ENCODE peak calls at places on chromosome 14, in six cellular contexts. One of them, this sample, is unnamed.

GRCh38 chr14:32682219-32682618 is 256.5 kb upstream of the NPAS3 start:
- DNase-seq in A549: no peak
- DNase-seq in HCT116: no peak
- DNase-seq in spleen: no peak
- DNase-seq in body of pancreas: peak; percentile 17
- DNase-seq in thyroid gland: peak; percentile 39
- DNase-seq in this sample: no peak

GRCh38 chr14:104562606-104563005 is 17.0 kb upstream of the C14orf180 start:
- DNase-seq in body of pancreas: no peak
- DNase-seq in thyroid gland: no peak
- DNase-seq in A549: no peak
- DNase-seq in spleen: no peak
- DNase-seq in HCT116: no peak
- DNase-seq in this sample: no peak

GRCh38 chr14:36951380-36951911 is 221.0 kb downstream of the SLC25A21 start:
- DNase-seq in HCT116: no peak
- DNase-seq in A549: no peak
- DNase-seq in body of pancreas: no peak
- DNase-seq in thyroid gland: no peak
- DNase-seq in spleen: no peak
- DNase-seq in this sample: no peak

GRCh38 chr14:65333926-65334687 is 78.4 kb upstream of the FUT8 start:
- DNase-seq in HCT116: no peak
- DNase-seq in body of pancreas: no peak
- DNase-seq in thyroid gland: no peak
- DNase-seq in A549: no peak
- DNase-seq in spleen: no peak
- DNase-seq in this sample: peak; percentile 62

GRCh38 chr14:67680941-67681340 is 6.5 kb upstream of the VTI1B start:
- DNase-seq in spleen: no peak
- DNase-seq in HCT116: no peak
- DNase-seq in thyroid gland: no peak
- DNase-seq in body of pancreas: peak; percentile 28
- DNase-seq in A549: no peak
- DNase-seq in this sample: no peak

GRCh38 chr14:26484562-26484961 is 113.3 kb downstream of the NOVA1 start:
- DNase-seq in HCT116: no peak
- DNase-seq in thyroid gland: no peak
- DNase-seq in body of pancreas: no peak
- DNase-seq in spleen: no peak
- DNase-seq in A549: no peak
- DNase-seq in this sample: no peak

GRCh38 chr14:26833777-26834176 is 235.9 kb upstream of the NOVA1 start:
- DNase-seq in A549: peak; percentile 48
- DNase-seq in body of pancreas: no peak
- DNase-seq in thyroid gland: no peak
- DNase-seq in spleen: no peak
- DNase-seq in HCT116: no peak
- DNase-seq in this sample: no peak

GRCh38 chr14:80300351-80300750 is 89.0 kb upstream of the DIO2 start:
- DNase-seq in HCT116: no peak
- DNase-seq in A549: no peak
- DNase-seq in spleen: no peak
- DNase-seq in body of pancreas: no peak
- DNase-seq in thyroid gland: no peak
- DNase-seq in this sample: no peak

GRCh38 chr14:98819132-98819866 is 452.7 kb downstream of the BCL11B start:
- DNase-seq in HCT116: no peak
- DNase-seq in body of pancreas: peak; percentile 66
- DNase-seq in spleen: no peak
- DNase-seq in A549: no peak
- DNase-seq in thyroid gland: peak; percentile 85
- DNase-seq in this sample: no peak

GRCh38 chr14:94058128-94058673 is 22.8 kb downstream of the DDX24 start:
- DNase-seq in HCT116: no peak
- DNase-seq in A549: no peak
- DNase-seq in thyroid gland: no peak
- DNase-seq in spleen: no peak
- DNase-seq in body of pancreas: no peak
- DNase-seq in this sample: no peak

GRCh38 chr14:31229009-31229408 is 21.4 kb upstream of the HECTD1 start:
- DNase-seq in HCT116: no peak
- DNase-seq in thyroid gland: no peak
- DNase-seq in spleen: no peak
- DNase-seq in A549: no peak
- DNase-seq in body of pancreas: no peak
- DNase-seq in this sample: no peak

GRCh38 chr14:64049616-64050381 is 197.0 kb downstream of the SYNE2 start:
- DNase-seq in spleen: no peak
- DNase-seq in A549: no peak
- DNase-seq in thyroid gland: no peak
- DNase-seq in body of pancreas: no peak
- DNase-seq in HCT116: no peak
- DNase-seq in this sample: no peak

GRCh38 chr14:61699092-61699491 is 3.8 kb downstream of the HIF1A start:
- DNase-seq in A549: no peak
- DNase-seq in body of pancreas: no peak
- DNase-seq in HCT116: no peak
- DNase-seq in spleen: no peak
- DNase-seq in thyroid gland: no peak
- DNase-seq in this sample: no peak

GRCh38 chr14:104794099-104794498 is 1.4 kb downstream of the AKT1 start:
- DNase-seq in A549: peak; percentile 60
- DNase-seq in body of pancreas: peak; percentile 31
- DNase-seq in thyroid gland: no peak
- DNase-seq in HCT116: no peak
- DNase-seq in spleen: peak; percentile 88
- DNase-seq in this sample: peak; percentile 62

GRCh38 chr14:104316121-104316722 is 177.8 kb downstream of the KIF26A start:
- DNase-seq in thyroid gland: no peak
- DNase-seq in HCT116: no peak
- DNase-seq in spleen: peak; percentile 81
- DNase-seq in A549: no peak
- DNase-seq in body of pancreas: no peak
- DNase-seq in this sample: no peak

GRCh38 chr14:100677925-100678765 is 48.5 kb upstream of the DLK1 start:
- DNase-seq in thyroid gland: no peak
- DNase-seq in body of pancreas: no peak
- DNase-seq in HCT116: no peak
- DNase-seq in spleen: no peak
- DNase-seq in A549: no peak
- DNase-seq in this sample: peak; percentile 86

GRCh38 chr14:76918751-76919421 is 92.7 kb downstream of the LRRC74A start:
- DNase-seq in A549: peak; percentile 96
- DNase-seq in body of pancreas: peak; percentile 95
- DNase-seq in HCT116: peak; percentile 73
- DNase-seq in spleen: peak; percentile 88
- DNase-seq in thyroid gland: peak; percentile 98
- DNase-seq in this sample: peak; percentile 96

GRCh38 chr14:66311935-66312334 is 174.2 kb upstream of the CCDC196 start:
- DNase-seq in thyroid gland: no peak
- DNase-seq in A549: no peak
- DNase-seq in spleen: no peak
- DNase-seq in HCT116: no peak
- DNase-seq in body of pancreas: no peak
- DNase-seq in this sample: no peak

GRCh38 chr14:100129161-100129589 is 30.3 kb downstream of the DEGS2 start:
- DNase-seq in body of pancreas: peak; percentile 34
- DNase-seq in spleen: no peak
- DNase-seq in thyroid gland: no peak
- DNase-seq in A549: no peak
- DNase-seq in HCT116: no peak
- DNase-seq in this sample: no peak

GRCh38 chr14:101776315-101776714 is 14.8 kb downstream of the PPP2R5C start:
- DNase-seq in body of pancreas: no peak
- DNase-seq in spleen: no peak
- DNase-seq in thyroid gland: no peak
- DNase-seq in HCT116: no peak
- DNase-seq in A549: no peak
- DNase-seq in this sample: no peak

GRCh38 chr14:24273422-24273998 is 2.1 kb upstream of the RABGGTA start:
- DNase-seq in HCT116: no peak
- DNase-seq in A549: peak; percentile 43
- DNase-seq in body of pancreas: peak; percentile 40
- DNase-seq in spleen: no peak
- DNase-seq in thyroid gland: no peak
- DNase-seq in this sample: no peak
- H3K27ac ChIP-seq in HCT116: no peak overlapping the region
- H3K27ac ChIP-seq in A549: no peak overlapping the region
- H3K27ac ChIP-seq in body of pancreas: peak overlapping the region; percentile 95
- H3K27ac ChIP-seq in spleen: peak overlapping the region; percentile 95
- H3K27ac ChIP-seq in thyroid gland: no peak overlapping the region
- H3K27ac ChIP-seq in this sample: no peak overlapping the region

GRCh38 chr14:87994974-87995373 is 2.0 kb upstream of the GALC start:
- DNase-seq in spleen: no peak
- DNase-seq in HCT116: no peak
- DNase-seq in thyroid gland: no peak
- DNase-seq in body of pancreas: no peak
- DNase-seq in A549: no peak
- DNase-seq in this sample: no peak
- TF ChIP-seq POLR2A in spleen: no peak
- TF ChIP-seq POLR2A in HCT116: no peak
- TF ChIP-seq POLR2A in thyroid gland: no peak
- TF ChIP-seq POLR2A in body of pancreas: no peak
- TF ChIP-seq POLR2A in A549: no peak
- TF ChIP-seq POLR2A in this sample: no peak

DNA sequence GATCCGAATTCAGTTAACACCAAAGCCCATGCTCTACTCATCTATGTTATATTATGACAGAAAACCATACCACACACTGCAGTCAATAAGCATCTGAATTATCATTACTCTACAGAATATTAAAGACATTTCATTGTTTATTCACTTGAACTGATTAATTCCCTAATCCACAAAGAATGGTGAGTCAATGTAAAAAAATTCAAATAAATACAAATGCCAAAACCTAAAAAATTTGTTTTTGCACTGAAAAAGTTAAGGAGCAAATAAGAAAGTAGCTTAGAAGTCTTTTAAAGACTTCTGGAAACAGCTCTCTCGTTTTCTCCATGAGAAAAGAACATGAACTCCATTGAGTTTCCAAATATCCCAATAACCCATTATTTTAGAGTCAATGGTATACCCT is 13.6 kb downstream of the NID2 start:
- DNase-seq in body of pancreas: no peak
- DNase-seq in HCT116: no peak
- DNase-seq in thyroid gland: no peak
- DNase-seq in A549: no peak
- DNase-seq in spleen: no peak
- DNase-seq in this sample: no peak
- H3K4me1 ChIP-seq in body of pancreas: peaks cover 19% of the 10 kb centered on the region
- H3K4me1 ChIP-seq in HCT116: no peaks in the 10 kb centered on the region
- H3K4me1 ChIP-seq in thyroid gland: peaks cover 70% of the 10 kb centered on the region
- H3K4me1 ChIP-seq in A549: no peaks in the 10 kb centered on the region
- H3K4me1 ChIP-seq in spleen: no peaks in the 10 kb centered on the region
- H3K4me1 ChIP-seq in this sample: peaks cover 11% of the 10 kb centered on the region

GRCh38 chr14:74980746-74981661 is 21.7 kb upstream of the EIF2B2 start:
- DNase-seq in HCT116: no peak
- DNase-seq in thyroid gland: no peak
- DNase-seq in body of pancreas: no peak
- DNase-seq in spleen: no peak
- DNase-seq in A549: no peak
- DNase-seq in this sample: peak; percentile 10
- H3K27ac ChIP-seq in HCT116: no peak overlapping the region
- H3K27ac ChIP-seq in thyroid gland: no peak overlapping the region
- H3K27ac ChIP-seq in body of pancreas: no peak overlapping the region
- H3K27ac ChIP-seq in spleen: no peak overlapping the region
- H3K27ac ChIP-seq in A549: no peak overlapping the region
- H3K27ac ChIP-seq in this sample: no peak overlapping the region

DNA sequence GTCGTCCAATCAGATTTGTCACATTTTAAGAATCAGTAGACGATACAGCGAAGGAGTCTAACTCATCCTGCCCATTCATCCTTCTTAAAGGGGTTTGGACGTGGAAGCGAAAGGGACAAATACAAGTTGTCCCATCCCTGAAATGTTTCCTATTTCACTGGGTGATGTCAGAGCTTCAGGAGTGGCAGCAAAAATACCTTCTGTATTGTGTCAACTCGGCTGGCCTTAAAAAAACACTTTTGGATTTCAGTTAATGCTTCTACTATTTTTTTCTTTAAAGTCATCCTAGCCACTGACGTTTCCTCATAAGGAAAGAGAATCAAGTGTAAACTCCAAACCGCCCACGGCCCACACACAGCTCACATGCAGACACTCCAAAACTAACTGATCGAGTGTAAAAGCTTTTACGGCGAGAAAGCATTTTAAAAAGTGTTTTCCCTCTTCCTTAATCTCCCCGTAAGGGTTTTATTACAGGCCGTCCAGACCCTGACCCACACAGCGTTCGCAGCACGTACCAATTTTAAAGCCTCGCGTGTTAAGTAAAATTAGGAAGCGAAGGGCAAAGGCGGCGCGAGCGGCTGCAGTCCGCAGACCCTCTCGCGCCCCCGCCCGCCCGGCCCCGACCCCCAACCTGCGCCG is 593 bp downstream of the CFL2 start:
- DNase-seq in A549: peak; percentile 51
- DNase-seq in spleen: no peak
- DNase-seq in thyroid gland: peak; percentile 59
- DNase-seq in body of pancreas: peak; percentile 48
- DNase-seq in HCT116: no peak
- DNase-seq in this sample: peak; percentile 64
- TF ChIP-seq POLR2A in A549: no peak
- TF ChIP-seq POLR2A in spleen: no peak
- TF ChIP-seq POLR2A in thyroid gland: peak; percentile 48
- TF ChIP-seq POLR2A in body of pancreas: no peak
- TF ChIP-seq POLR2A in HCT116: no peak
- TF ChIP-seq POLR2A in this sample: no peak